ENCODE peak calls at places on chromosomes 6 and 20, in ten cellular contexts. A, I, M, N, K, P, Z, Q, X and O are unnamed samples.

GRCh38 chr20:41003143-41003932 is 25.3 kb upstream of the TOP1 start:
- DNase-seq in Z (no peak), P (peak), N (peak), X (peak), K (peak), I (peak), M (peak), A (peak), Q (peak), O (peak)

GRCh38 chr6:13573669-13574110 is 711 bp upstream of the SIRT5 start:
- DNase-seq in Z (peak), P (peak), K (peak), I (no peak), Q (no peak), M (peak), X (peak), N (peak), A (peak), O (no peak)

GRCh38 chr6:168964138-168964892 is 289.3 kb downstream of the THBS2 start:
- DNase-seq in Q (no peak), N (no peak), X (no peak), A (no peak), P (no peak), I (no peak), Z (no peak), K (no peak), M (no peak), O (no peak)

GRCh38 chr6:84669945-84670344 is 94.5 kb downstream of the TBX18 start:
- DNase-seq in M (no peak), P (no peak), Q (no peak), N (no peak), I (no peak), A (no peak), Z (no peak), K (no peak), X (no peak), O (no peak)

GRCh38 chr6:1940381-1940780 is 305.0 kb downstream of the GMDS start:
- DNase-seq in I (no peak), M (no peak), Q (no peak), P (no peak), X (no peak), A (peak), Z (no peak), K (no peak), N (no peak), O (no peak)

GRCh38 chr6:118791499-118791898 is 102.5 kb upstream of the ASF1A start:
- DNase-seq in Q (no peak), X (no peak), M (no peak), N (no peak), Z (no peak), A (no peak), P (no peak), K (no peak), I (no peak), O (no peak)

GRCh38 chr20:59827138-59828056 is 106.0 kb downstream of the SYCP2 start:
- DNase-seq in I (no peak), A (no peak), P (no peak), Q (no peak), K (no peak), Z (no peak), N (no peak), M (no peak), X (no peak), O (no peak)

GRCh38 chr6:128492386-128492785 is 28.0 kb downstream of the PTPRK start:
- DNase-seq in Q (no peak), I (no peak), A (peak), K (no peak), N (no peak), Z (no peak), P (no peak), M (peak), X (no peak), O (no peak)

GRCh38 chr6:129801909-129802308 is 59.2 kb downstream of the TMEM244 start:
- DNase-seq in P (no peak), I (no peak), X (no peak), N (no peak), Z (no peak), A (peak), Q (no peak), M (no peak), K (no peak), O (no peak)

GRCh38 chr6:6916598-6916997 is 191.2 kb upstream of the RREB1 start:
- DNase-seq in I (no peak), Q (no peak), P (no peak), A (no peak), M (no peak), K (no peak), Z (no peak), X (no peak), N (no peak), O (no peak)

GRCh38 chr6:85450578-85450884 is 648 bp downstream of the NT5E start:
- DNase-seq in M (no peak), X (no peak), P (no peak), I (no peak), K (no peak), A (no peak), Q (no peak), N (no peak), Z (no peak), O (no peak)

GRCh38 chr20:46939031-46939430 is 44.4 kb downstream of the EYA2 start:
- DNase-seq in M (no peak), X (peak), K (no peak), Q (no peak), P (no peak), Z (no peak), I (no peak), A (no peak), N (no peak), O (no peak)